ENCODE peak calls at places on chromosomes 5 and 9, in five cellular contexts. U, P, W, I and E are unnamed samples.

GRCh38 chr9:99003308-99003707 is 59.6 kb downstream of the COL15A1 start:
- DNase-seq in P (no peak), U (no peak), I (no peak), W (no peak), E (no peak)

GRCh38 chr9:75448955-75449354 is 360.6 kb downstream of the OSTF1 start:
- DNase-seq in U (no peak), W (no peak), P (no peak), I (no peak), E (no peak)

GRCh38 chr9:115591584-115591984 is 473.6 kb upstream of the TNC start:
- DNase-seq in I (peak; percentile 100), P (peak; percentile 95), U (peak; percentile 95), W (peak; percentile 99), E (peak; percentile 92)

GRCh38 chr5:150628936-150629485 is 11.4 kb upstream of the SYNPO start:
- DNase-seq in P (no peak), U (peak; percentile 54), I (no peak), W (no peak), E (no peak)

GRCh38 chr5:94316916-94317838 is 301.2 kb downstream of the KIAA0825 start:
- DNase-seq in W (no peak), U (no peak), P (no peak), I (no peak), E (no peak)

GRCh38 chr5:41004931-41005330 is 66.2 kb downstream of the MROH2B start:
- DNase-seq in I (no peak), P (no peak), W (no peak), U (no peak), E (no peak)

GRCh38 chr9:16884952-16885513 is 14.6 kb upstream of the BNC2 start:
- DNase-seq in U (peak; percentile 54), I (peak; percentile 68), P (no peak), W (peak; percentile 86), E (no peak)

GRCh38 chr5:8756498-8757084 is 789.3 kb downstream of the SEMA5A start:
- DNase-seq in W (peak; percentile 65), U (peak; percentile 87), I (peak; percentile 49), P (peak; percentile 73), E (peak; percentile 52)

GRCh38 chr5:132388244-132389050 is 18.9 kb downstream of the SLC22A5 start:
- DNase-seq in I (peak; percentile 76), U (peak; percentile 66), P (no peak), W (peak; percentile 84), E (peak; percentile 47)

GRCh38 chr5:64207978-64208377 is 42.3 kb downstream of the RNF180 start:
- DNase-seq in W (peak; percentile 14), P (no peak), I (peak; percentile 5), U (peak; percentile 70), E (no peak)

GRCh38 chr5:74634611-74635286 is 5.8 kb downstream of the ENC1 start:
- DNase-seq in I (peak; percentile 48), W (no peak), U (no peak), P (no peak), E (no peak)

GRCh38 chr5:38555354-38556114 is 912 bp downstream of the LIFR start:
- DNase-seq in U (no peak), I (no peak), P (peak; percentile 42), W (no peak), E (no peak)

GRCh38 chr9:97570899-97571298 is 62.3 kb downstream of the TSTD2 start:
- DNase-seq in P (no peak), I (no peak), W (no peak), U (no peak), E (no peak)

GRCh38 chr9:100428871-100429654 is 2.1 kb downstream of the MSANTD3 start:
- DNase-seq in U (peak; percentile 96), P (peak; percentile 56), W (peak; percentile 100), I (peak; percentile 99), E (peak; percentile 84)

GRCh38 chr9:32524558-32525461 is 1.2 kb downstream of the RIGI start:
- DNase-seq in U (peak; percentile 30), W (peak; percentile 41), P (peak; percentile 93), I (peak; percentile 23), E (no peak)

GRCh38 chr5:136120529-136120928 is 12.1 kb upstream of the SMAD5 start:
- DNase-seq in I (no peak), P (no peak), W (no peak), U (no peak), E (no peak)

GRCh38 chr9:94212091-94212490 is 47.0 kb upstream of the ZNF169 start:
- DNase-seq in W (peak; percentile 21), P (peak; percentile 63), U (no peak), I (peak; percentile 81), E (peak; percentile 19)

GRCh38 chr5:61290815-61291214 is 41.2 kb upstream of the ZSWIM6 start:
- DNase-seq in U (peak; percentile 45), W (peak; percentile 53), P (no peak), I (peak; percentile 63), E (no peak)
- H3K4me3 ChIP-seq in U (no peak overlapping the region), W (no peak overlapping the region), P (no peak overlapping the region), I (no peak overlapping the region), E (no peak overlapping the region)

GRCh38 chr9:124511426-124511840 is 4.2 kb upstream of the NR5A1 start:
- DNase-seq in W (peak; percentile 5), I (no peak), U (no peak), P (peak; percentile 57), E (no peak)

GRCh38 chr9:124510650-124511425 is 3.6 kb upstream of the NR5A1 start:
- DNase-seq in W (peak; percentile 76), P (no peak), U (no peak), I (no peak), E (peak; percentile 55)

GRCh38 chr9:124513374-124513994 is 6.3 kb upstream of the NR5A1 start:
- DNase-seq in I (no peak), U (peak; percentile 13), W (no peak), P (no peak), E (no peak)

GRCh38 chr9:124512806-124513204 is 5.6 kb upstream of the NR5A1 start:
- DNase-seq in I (no peak), P (no peak), W (no peak), U (no peak), E (no peak)

GRCh38 chr9:124511891-124512805 is 4.9 kb upstream of the NR5A1 start:
- DNase-seq in P (no peak), W (no peak), U (no peak), I (no peak), E (no peak)
- H3K4me2 ChIP-seq in P (no peak overlapping the region), W (no peak overlapping the region), U (no peak overlapping the region), I (no peak overlapping the region), E (no peak overlapping the region)

GRCh38 chr5:61246768-61247307 is 84.6 kb upstream of the SMIM15 start:
- DNase-seq in I (no peak), W (no peak), P (no peak), U (no peak), E (no peak)

GRCh38 chr5:61245936-61246335 is 83.7 kb upstream of the SMIM15 start:
- DNase-seq in W (no peak), P (no peak), U (no peak), I (peak; percentile 26), E (no peak)

DNA sequence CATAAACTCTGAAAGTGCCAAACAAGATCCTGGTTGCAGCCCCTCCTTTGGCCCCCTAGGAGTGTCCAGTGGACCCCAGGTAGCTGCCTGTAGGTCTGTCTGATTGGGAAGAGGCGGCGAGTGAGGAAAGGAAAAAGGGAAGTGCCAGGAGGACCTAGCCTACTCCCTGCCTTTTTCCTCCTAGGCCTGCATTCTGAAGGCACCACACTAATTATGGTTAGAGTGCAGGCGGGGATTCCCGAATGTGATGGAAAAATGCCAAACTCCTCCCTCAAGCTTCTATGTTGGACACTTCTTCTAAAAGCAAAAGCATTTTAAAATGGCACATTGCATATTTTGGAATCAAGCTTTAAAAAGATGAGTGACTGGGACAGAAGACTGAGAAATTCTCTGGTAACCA is 83.2 kb upstream of the SMIM15 start:
- DNase-seq in W (no peak), U (no peak), P (no peak), I (peak; percentile 45), E (no peak)
- H3K4me3 ChIP-seq in W (no peak overlapping the region), U (no peak overlapping the region), P (no peak overlapping the region), I (no peak overlapping the region), E (no peak overlapping the region)

DNA sequence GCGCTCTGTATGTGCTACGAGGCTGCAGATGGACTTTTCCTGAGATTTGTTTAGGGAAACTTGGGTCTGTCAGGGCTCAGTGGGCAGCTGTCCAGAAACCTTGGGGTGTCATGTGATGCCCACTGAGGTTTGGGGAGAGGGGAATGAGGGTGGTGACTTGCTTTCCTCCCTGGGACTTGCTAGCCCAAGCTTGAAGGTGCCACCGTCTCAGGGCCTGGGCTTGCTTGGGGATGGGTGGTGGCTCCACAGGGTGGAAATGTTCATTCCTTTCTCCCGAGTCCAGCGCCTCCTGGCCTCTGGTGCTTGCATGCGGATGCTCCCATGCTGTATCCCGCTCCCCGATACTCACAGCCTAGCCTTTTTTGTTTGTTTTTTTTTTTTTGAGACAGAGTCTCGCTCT is 33.3 kb downstream of the ZNF618 start:
- DNase-seq in U (no peak), P (no peak), W (no peak), I (no peak), E (no peak)
- H3K4me2 ChIP-seq in U (no peak overlapping the region), P (no peak overlapping the region), W (no peak overlapping the region), I (no peak overlapping the region), E (no peak overlapping the region)

DNA sequence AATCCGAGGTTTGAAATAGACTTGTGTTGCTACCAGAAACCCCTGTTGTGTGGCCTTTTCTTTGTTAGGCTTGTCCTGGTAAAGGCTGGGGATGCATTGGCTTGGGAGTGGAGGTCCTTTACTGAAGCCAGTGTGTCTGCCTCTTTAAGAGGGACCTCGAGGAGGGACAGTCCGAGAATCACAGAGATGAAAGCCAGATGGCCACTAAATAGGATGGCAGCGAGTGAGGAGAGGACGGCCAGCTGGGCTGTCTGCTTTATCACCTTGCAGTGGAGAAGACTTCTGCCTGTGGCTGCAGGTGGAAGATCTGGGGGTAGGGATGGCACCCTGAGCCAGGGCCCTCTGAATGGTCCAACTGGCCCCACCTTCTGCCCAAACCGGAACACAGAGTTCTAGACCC is 130.3 kb upstream of the CPEB4 start:
- DNase-seq in W (no peak), P (no peak), I (no peak), U (no peak), E (no peak)
- H3K4me3 ChIP-seq in W (no peak overlapping the region), P (no peak overlapping the region), I (no peak overlapping the region), U (no peak overlapping the region), E (no peak overlapping the region)